ENCODE peak calls at places on chromosome 7, in eight cellular contexts. V, H, Z, O, Q, M, P and S are unnamed samples.

GRCh38 chr7:6171532-6172330 is 100.7 kb downstream of the CYTH3 start:
- DNase-seq in P (no peak), M (peak; percentile 30), Z (no peak), H (peak; percentile 70), V (no peak), Q (no peak), O (peak; percentile 89), S (no peak)

GRCh38 chr7:48251766-48252165 is 80.5 kb downstream of the ABCA13 start:
- DNase-seq in O (no peak), Z (no peak), P (peak; percentile 59), V (no peak), Q (no peak), H (no peak), M (no peak), S (no peak)

GRCh38 chr7:80499350-80499955 is 12.4 kb downstream of the GNAT3 start:
- DNase-seq in M (no peak), P (peak; percentile 95), H (no peak), O (peak; percentile 51), Q (no peak), V (no peak), Z (peak; percentile 95), S (no peak)

GRCh38 chr7:25789701-25790240 is 362.2 kb upstream of the NFE2L3 start:
- DNase-seq in M (peak; percentile 4), H (peak; percentile 46), O (no peak), Z (no peak), Q (no peak), V (no peak), P (no peak), S (no peak)

GRCh38 chr7:152120210-152120609 is 94.7 kb downstream of the GALNT11 start:
- DNase-seq in Z (peak; percentile 4), V (no peak), M (no peak), O (no peak), P (peak; percentile 8), H (no peak), Q (no peak), S (no peak)

GRCh38 chr7:25964483-25964961 is 187.5 kb upstream of the NFE2L3 start:
- DNase-seq in V (peak; percentile 95), Z (no peak), Q (no peak), H (no peak), P (no peak), M (no peak), O (no peak), S (peak; percentile 79)

GRCh38 chr7:137825489-137825888 is 21.3 kb downstream of the DGKI start:
- DNase-seq in V (no peak), P (no peak), Q (no peak), O (no peak), H (no peak), Z (no peak), M (no peak), S (no peak)

GRCh38 chr7:32347244-32347828 is 142.8 kb downstream of the LSM5 start:
- DNase-seq in V (no peak), Q (peak; percentile 44), O (no peak), P (no peak), H (peak; percentile 15), M (peak; percentile 8), Z (peak; percentile 32), S (peak; percentile 19)

GRCh38 chr7:49630513-49630912 is 142.9 kb upstream of the VWC2 start:
- DNase-seq in Z (no peak), V (no peak), Q (no peak), H (no peak), O (no peak), P (no peak), M (no peak), S (no peak)

GRCh38 chr7:55502988-55503514 is 69.3 kb downstream of the VOPP1 start:
- DNase-seq in V (peak; percentile 44), Z (no peak), M (no peak), O (no peak), Q (peak; percentile 68), P (no peak), H (no peak), S (peak; percentile 46)

GRCh38 chr7:144818516-144818915 is 17.3 kb downstream of the TPK1 start:
- DNase-seq in O (no peak), Z (no peak), M (no peak), H (no peak), V (peak; percentile 85), Q (no peak), P (no peak), S (peak; percentile 30)

GRCh38 chr7:101779267-101779666 is 38.2 kb upstream of the CUX1 start:
- DNase-seq in V (no peak), O (no peak), M (no peak), Z (no peak), P (no peak), H (no peak), Q (no peak), S (no peak)

GRCh38 chr7:16369851-16370250 is 51.5 kb downstream of the CRPPA start:
- DNase-seq in P (no peak), H (no peak), M (no peak), V (no peak), Q (no peak), Z (no peak), O (no peak), S (no peak)

GRCh38 chr7:16822029-16822428 is 17.2 kb upstream of the AGR2 start:
- DNase-seq in H (no peak), V (no peak), O (no peak), Z (no peak), Q (no peak), M (no peak), P (no peak), S (no peak)

GRCh38 chr7:25726180-25726579 is 425.8 kb upstream of the NFE2L3 start:
- DNase-seq in V (peak; percentile 14), H (peak; percentile 70), Z (no peak), P (no peak), M (peak; percentile 61), Q (no peak), O (peak; percentile 39), S (no peak)

GRCh38 chr7:1041471-1042160 is 2.7 kb upstream of the GPR146 start:
- DNase-seq in V (no peak), O (no peak), M (no peak), H (peak; percentile 56), Q (no peak), Z (no peak), P (peak; percentile 12), S (no peak)

GRCh38 chr7:30344513-30344912 is 60.1 kb downstream of the ZNRF2 start:
- DNase-seq in M (no peak), H (no peak), Z (no peak), O (no peak), V (no peak), Q (no peak), P (no peak), S (no peak)

GRCh38 chr7:119196183-119196582 is 971.7 kb downstream of the ANKRD7 start:
- DNase-seq in M (no peak), H (no peak), P (no peak), O (no peak), Z (no peak), Q (no peak), V (no peak), S (no peak)

DNA sequence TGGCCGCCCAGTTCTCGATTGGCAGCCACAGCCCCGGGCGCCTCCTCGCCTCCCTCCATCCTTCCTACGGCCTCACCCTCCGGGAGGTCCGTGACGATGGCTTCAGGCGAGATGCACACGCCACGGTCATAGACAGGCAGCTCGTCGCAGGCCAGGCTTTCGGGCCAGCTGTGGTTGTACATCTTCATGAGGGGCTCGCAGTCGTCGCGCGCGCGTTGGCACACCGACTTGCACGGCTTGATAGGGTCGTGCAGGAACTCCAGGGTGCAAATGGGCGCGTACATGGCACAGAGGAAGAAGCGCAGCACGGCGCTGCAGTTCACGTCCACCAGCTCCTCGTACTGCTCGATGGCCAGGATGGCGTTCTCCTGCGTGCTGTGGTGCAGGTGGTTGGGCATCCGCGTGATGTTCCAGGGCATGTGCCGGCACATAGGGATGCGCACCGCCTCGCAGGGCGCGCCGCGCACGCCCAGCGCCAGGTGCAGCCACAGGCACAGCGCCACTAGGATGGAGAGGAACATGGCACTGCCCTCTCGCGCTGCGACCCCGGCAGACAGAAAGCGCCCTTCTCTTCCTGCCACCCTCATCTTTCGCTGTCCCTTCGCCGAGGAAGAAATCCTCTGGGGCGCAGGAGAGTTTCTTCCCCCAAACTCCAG is 472 bp downstream of the SFRP4 start:
- DNase-seq in Z (no peak), Q (peak; percentile 63), V (no peak), H (peak; percentile 33), M (peak; percentile 2), O (peak; percentile 64), P (no peak), S (no peak)
- H2AFZ ChIP-seq in Z (peak overlapping the region; percentile 0), Q (peak overlapping the region; percentile 45), V (peak overlapping the region; percentile 38), H (peak overlapping the region; percentile 99), M (peak overlapping the region; percentile 96), O (no peak overlapping the region), P (peak overlapping the region; percentile 59), S (no peak overlapping the region)

DNA sequence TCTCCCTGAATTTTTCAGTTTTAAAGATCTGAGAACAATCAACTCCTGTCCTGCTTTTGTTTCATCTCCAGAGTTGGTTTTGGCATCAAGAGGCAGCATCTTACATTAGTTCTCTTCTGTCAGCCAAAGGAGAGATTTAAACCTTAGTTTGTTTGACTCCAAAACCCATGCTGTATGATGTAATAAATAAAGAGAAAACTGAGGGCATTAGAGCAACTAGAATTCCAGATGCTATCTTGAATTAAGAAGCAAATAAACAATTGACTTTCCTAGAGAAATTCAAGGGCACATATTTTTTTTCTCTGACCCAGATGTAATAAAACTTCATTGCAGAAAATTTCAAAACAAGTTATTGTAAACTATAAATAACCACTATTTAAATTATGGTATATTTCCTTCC is 54.4 kb downstream of the INHBA start:
- DNase-seq in P (no peak), Q (no peak), H (no peak), O (no peak), M (no peak), V (no peak), Z (no peak), S (no peak)
- H2AFZ ChIP-seq in P (no peak overlapping the region), Q (no peak overlapping the region), H (peak overlapping the region; percentile 52), O (no peak overlapping the region), M (peak overlapping the region; percentile 31), V (no peak overlapping the region), Z (peak overlapping the region; percentile 27), S (no peak overlapping the region)

GRCh38 chr7:121153411-121153810 is 164.9 kb downstream of the CPED1 start:
- DNase-seq in V (no peak), P (no peak), M (no peak), Q (no peak), Z (no peak), H (no peak), O (no peak), S (no peak)

GRCh38 chr7:121151663-121152344 is 163.3 kb downstream of the CPED1 start:
- DNase-seq in V (no peak), P (no peak), H (no peak), Z (no peak), Q (no peak), O (no peak), M (no peak), S (no peak)

GRCh38 chr7:121157341-121157751 is 168.8 kb downstream of the CPED1 start:
- DNase-seq in P (no peak), Z (no peak), V (no peak), H (no peak), M (no peak), O (no peak), Q (no peak), S (no peak)

GRCh38 chr7:121156825-121157224 is 168.3 kb downstream of the CPED1 start:
- DNase-seq in Z (no peak), O (no peak), H (no peak), M (no peak), Q (no peak), V (no peak), P (no peak), S (no peak)

GRCh38 chr7:121153995-121154394 is 165.5 kb downstream of the CPED1 start:
- DNase-seq in M (no peak), P (no peak), Q (no peak), Z (peak; percentile 6), O (no peak), V (no peak), H (no peak), S (no peak)
- H2AFZ ChIP-seq in M (no peak overlapping the region), P (no peak overlapping the region), Q (no peak overlapping the region), Z (no peak overlapping the region), O (no peak overlapping the region), V (no peak overlapping the region), H (no peak overlapping the region), S (no peak overlapping the region)

GRCh38 chr7:128915271-128915819 is 4.8 kb upstream of the KCP start:
- DNase-seq in V (no peak), H (peak; percentile 25), Z (no peak), M (no peak), Q (no peak), O (peak; percentile 30), P (no peak), S (no peak)
- H2AFZ ChIP-seq in V (peak overlapping the region; percentile 37), H (peak overlapping the region; percentile 63), Z (no peak overlapping the region), M (peak overlapping the region; percentile 86), Q (no peak overlapping the region), O (no peak overlapping the region), P (no peak overlapping the region), S (no peak overlapping the region)